ENCODE peak calls at places on chromosomes 6 and 20, in seven cellular contexts. One of them, this sample, is unnamed.

GRCh38 chr20:2387180-2387577 is 6.5 kb downstream of the TGM6 start:
- DNase-seq in RWPE1: peak
- DNase-seq in T-helper 2 cell: peak
- DNase-seq in stimulated activated naive CD8-positive, alpha-beta T cell treated with anti-CD3 and anti-CD28 coated beads, Interleukin-15, Interleukin-2, amounts not matched to agents 100 U/mL and 50 U/mL, for 24 hours: peak
- DNase-seq in fibroblast of the conjunctiva: no peak
- DNase-seq in T follicular helper cell: peak
- DNase-seq in memory B cell: peak
- DNase-seq in this sample: peak

GRCh38 chr6:159279790-159280277 is 110.6 kb downstream of the FNDC1 start:
- DNase-seq in RWPE1: peak
- DNase-seq in T-helper 2 cell: no peak
- DNase-seq in stimulated activated naive CD8-positive, alpha-beta T cell treated with anti-CD3 and anti-CD28 coated beads, Interleukin-15, Interleukin-2, amounts not matched to agents 100 U/mL and 50 U/mL, for 24 hours: no peak
- DNase-seq in fibroblast of the conjunctiva: no peak
- DNase-seq in T follicular helper cell: no peak
- DNase-seq in memory B cell: no peak
- DNase-seq in this sample: peak

GRCh38 chr6:110688661-110689268 is 126.5 kb downstream of the CDK19 start:
- DNase-seq in RWPE1: no peak
- DNase-seq in T-helper 2 cell: no peak
- DNase-seq in stimulated activated naive CD8-positive, alpha-beta T cell treated with anti-CD3 and anti-CD28 coated beads, Interleukin-15, Interleukin-2, amounts not matched to agents 100 U/mL and 50 U/mL, for 24 hours: no peak
- DNase-seq in fibroblast of the conjunctiva: no peak
- DNase-seq in T follicular helper cell: no peak
- DNase-seq in memory B cell: no peak
- DNase-seq in this sample: no peak

GRCh38 chr20:37275125-37275524 is 13.5 kb upstream of the GHRH start:
- DNase-seq in RWPE1: no peak
- DNase-seq in T-helper 2 cell: no peak
- DNase-seq in stimulated activated naive CD8-positive, alpha-beta T cell treated with anti-CD3 and anti-CD28 coated beads, Interleukin-15, Interleukin-2, amounts not matched to agents 100 U/mL and 50 U/mL, for 24 hours: no peak
- DNase-seq in fibroblast of the conjunctiva: no peak
- DNase-seq in T follicular helper cell: no peak
- DNase-seq in memory B cell: no peak
- DNase-seq in this sample: no peak

GRCh38 chr6:142481466-142481865 is 179.7 kb downstream of the ADGRG6 start:
- DNase-seq in RWPE1: no peak
- DNase-seq in T-helper 2 cell: no peak
- DNase-seq in stimulated activated naive CD8-positive, alpha-beta T cell treated with anti-CD3 and anti-CD28 coated beads, Interleukin-15, Interleukin-2, amounts not matched to agents 100 U/mL and 50 U/mL, for 24 hours: no peak
- DNase-seq in fibroblast of the conjunctiva: no peak
- DNase-seq in T follicular helper cell: no peak
- DNase-seq in memory B cell: no peak
- DNase-seq in this sample: no peak

GRCh38 chr6:111712398-111712797 is 106.7 kb upstream of the TRAF3IP2 start:
- DNase-seq in RWPE1: peak
- DNase-seq in T-helper 2 cell: peak
- DNase-seq in stimulated activated naive CD8-positive, alpha-beta T cell treated with anti-CD3 and anti-CD28 coated beads, Interleukin-15, Interleukin-2, amounts not matched to agents 100 U/mL and 50 U/mL, for 24 hours: no peak
- DNase-seq in fibroblast of the conjunctiva: no peak
- DNase-seq in T follicular helper cell: peak
- DNase-seq in memory B cell: no peak
- DNase-seq in this sample: no peak

GRCh38 chr6:25315194-25315593 is 36.0 kb downstream of the CARMIL1 start:
- DNase-seq in RWPE1: no peak
- DNase-seq in T-helper 2 cell: no peak
- DNase-seq in stimulated activated naive CD8-positive, alpha-beta T cell treated with anti-CD3 and anti-CD28 coated beads, Interleukin-15, Interleukin-2, amounts not matched to agents 100 U/mL and 50 U/mL, for 24 hours: no peak
- DNase-seq in fibroblast of the conjunctiva: no peak
- DNase-seq in T follicular helper cell: no peak
- DNase-seq in memory B cell: no peak
- DNase-seq in this sample: no peak

GRCh38 chr20:25464501-25465204 is 57.2 kb downstream of the GINS1 start:
- DNase-seq in RWPE1: no peak
- DNase-seq in T-helper 2 cell: no peak
- DNase-seq in stimulated activated naive CD8-positive, alpha-beta T cell treated with anti-CD3 and anti-CD28 coated beads, Interleukin-15, Interleukin-2, amounts not matched to agents 100 U/mL and 50 U/mL, for 24 hours: no peak
- DNase-seq in fibroblast of the conjunctiva: no peak
- DNase-seq in T follicular helper cell: no peak
- DNase-seq in memory B cell: no peak
- DNase-seq in this sample: no peak

GRCh38 chr20:47020231-47020630 is 125.6 kb downstream of the EYA2 start:
- DNase-seq in RWPE1: no peak
- DNase-seq in T-helper 2 cell: no peak
- DNase-seq in stimulated activated naive CD8-positive, alpha-beta T cell treated with anti-CD3 and anti-CD28 coated beads, Interleukin-15, Interleukin-2, amounts not matched to agents 100 U/mL and 50 U/mL, for 24 hours: no peak
- DNase-seq in fibroblast of the conjunctiva: peak
- DNase-seq in T follicular helper cell: no peak
- DNase-seq in memory B cell: no peak
- DNase-seq in this sample: no peak

GRCh38 chr6:45959534-45960195 is 56.0 kb downstream of the CLIC5 start:
- DNase-seq in RWPE1: peak
- DNase-seq in T-helper 2 cell: no peak
- DNase-seq in stimulated activated naive CD8-positive, alpha-beta T cell treated with anti-CD3 and anti-CD28 coated beads, Interleukin-15, Interleukin-2, amounts not matched to agents 100 U/mL and 50 U/mL, for 24 hours: no peak
- DNase-seq in fibroblast of the conjunctiva: no peak
- DNase-seq in T follicular helper cell: no peak
- DNase-seq in memory B cell: no peak
- DNase-seq in this sample: no peak

GRCh38 chr6:159422041-159422984 is 253.1 kb downstream of the FNDC1 start:
- DNase-seq in RWPE1: no peak
- DNase-seq in T-helper 2 cell: no peak
- DNase-seq in stimulated activated naive CD8-positive, alpha-beta T cell treated with anti-CD3 and anti-CD28 coated beads, Interleukin-15, Interleukin-2, amounts not matched to agents 100 U/mL and 50 U/mL, for 24 hours: no peak
- DNase-seq in fibroblast of the conjunctiva: no peak
- DNase-seq in T follicular helper cell: no peak
- DNase-seq in memory B cell: no peak
- DNase-seq in this sample: peak

GRCh38 chr20:35312348-35312747 is 20.1 kb upstream of the FAM83C start:
- DNase-seq in RWPE1: peak
- DNase-seq in T-helper 2 cell: peak
- DNase-seq in stimulated activated naive CD8-positive, alpha-beta T cell treated with anti-CD3 and anti-CD28 coated beads, Interleukin-15, Interleukin-2, amounts not matched to agents 100 U/mL and 50 U/mL, for 24 hours: peak
- DNase-seq in fibroblast of the conjunctiva: no peak
- DNase-seq in T follicular helper cell: no peak
- DNase-seq in memory B cell: no peak
- DNase-seq in this sample: no peak

GRCh38 chr6:35016417-35017221 is 124.5 kb downstream of the TCP11 start:
- DNase-seq in RWPE1: no peak
- DNase-seq in T-helper 2 cell: no peak
- DNase-seq in stimulated activated naive CD8-positive, alpha-beta T cell treated with anti-CD3 and anti-CD28 coated beads, Interleukin-15, Interleukin-2, amounts not matched to agents 100 U/mL and 50 U/mL, for 24 hours: no peak
- DNase-seq in fibroblast of the conjunctiva: peak
- DNase-seq in T follicular helper cell: no peak
- DNase-seq in memory B cell: no peak
- DNase-seq in this sample: no peak

GRCh38 chr6:126672654-126673053 is 332.7 kb downstream of the CENPW start:
- DNase-seq in RWPE1: no peak
- DNase-seq in T-helper 2 cell: no peak
- DNase-seq in stimulated activated naive CD8-positive, alpha-beta T cell treated with anti-CD3 and anti-CD28 coated beads, Interleukin-15, Interleukin-2, amounts not matched to agents 100 U/mL and 50 U/mL, for 24 hours: no peak
- DNase-seq in fibroblast of the conjunctiva: no peak
- DNase-seq in T follicular helper cell: no peak
- DNase-seq in memory B cell: no peak
- DNase-seq in this sample: no peak

GRCh38 chr6:56689114-56689513 is 46.4 kb upstream of the DST start:
- DNase-seq in RWPE1: no peak
- DNase-seq in T-helper 2 cell: no peak
- DNase-seq in stimulated activated naive CD8-positive, alpha-beta T cell treated with anti-CD3 and anti-CD28 coated beads, Interleukin-15, Interleukin-2, amounts not matched to agents 100 U/mL and 50 U/mL, for 24 hours: no peak
- DNase-seq in fibroblast of the conjunctiva: no peak
- DNase-seq in T follicular helper cell: no peak
- DNase-seq in memory B cell: no peak
- DNase-seq in this sample: no peak

GRCh38 chr6:119195848-119196247 is 117.4 kb upstream of the FAM184A start:
- DNase-seq in RWPE1: no peak
- DNase-seq in T-helper 2 cell: no peak
- DNase-seq in stimulated activated naive CD8-positive, alpha-beta T cell treated with anti-CD3 and anti-CD28 coated beads, Interleukin-15, Interleukin-2, amounts not matched to agents 100 U/mL and 50 U/mL, for 24 hours: no peak
- DNase-seq in fibroblast of the conjunctiva: no peak
- DNase-seq in T follicular helper cell: no peak
- DNase-seq in memory B cell: no peak
- DNase-seq in this sample: no peak

GRCh38 chr6:143974089-143974488 is 34.0 kb downstream of the PLAGL1 start:
- DNase-seq in RWPE1: no peak
- DNase-seq in T-helper 2 cell: no peak
- DNase-seq in stimulated activated naive CD8-positive, alpha-beta T cell treated with anti-CD3 and anti-CD28 coated beads, Interleukin-15, Interleukin-2, amounts not matched to agents 100 U/mL and 50 U/mL, for 24 hours: no peak
- DNase-seq in fibroblast of the conjunctiva: no peak
- DNase-seq in T follicular helper cell: no peak
- DNase-seq in memory B cell: no peak
- DNase-seq in this sample: no peak

GRCh38 chr6:100823041-100823440 is 58.1 kb downstream of the ASCC3 start:
- DNase-seq in RWPE1: no peak
- DNase-seq in T-helper 2 cell: no peak
- DNase-seq in stimulated activated naive CD8-positive, alpha-beta T cell treated with anti-CD3 and anti-CD28 coated beads, Interleukin-15, Interleukin-2, amounts not matched to agents 100 U/mL and 50 U/mL, for 24 hours: no peak
- DNase-seq in fibroblast of the conjunctiva: no peak
- DNase-seq in T follicular helper cell: no peak
- DNase-seq in memory B cell: no peak
- DNase-seq in this sample: no peak